ENCODE peak calls at places on chromosomes 6 and 20, in six cellular contexts. M is endothelial cell of umbilical vein, Q is MM.1S, V is HCT116, N is GM23338, O is neural progenitor cell. E is an unnamed sample. For H3K4me1, the result is how much of the 10 kb centered on the place peaks cover.

GRCh38 chr6:142395266-142395665 is 93.5 kb downstream of the ADGRG6 start:
- DNase-seq in M (no peak), N (no peak), V (no peak), Q (no peak), O (no peak), E (no peak)

GRCh38 chr20:62982124-62983075 is 24.4 kb downstream of the BHLHE23 start:
- DNase-seq in N (no peak), V (no peak), Q (no peak), M (no peak), O (no peak), E (no peak)

GRCh38 chr6:152981989-152982767 is 663 bp downstream of the FBXO5 start:
- DNase-seq in N (peak), V (no peak), M (no peak), O (peak), Q (no peak), E (no peak)

GRCh38 chr6:89745728-89746127 is 73.9 kb downstream of the MDN1 start:
- DNase-seq in O (no peak), N (no peak), V (no peak), Q (no peak), M (no peak), E (no peak)

GRCh38 chr20:478010-478948 is 15.9 kb upstream of the TBC1D20 start:
- DNase-seq in Q (no peak), V (no peak), O (no peak), N (no peak), M (no peak), E (no peak)

GRCh38 chr20:44215125-44215524 is 4.6 kb upstream of the OSER1 start:
- DNase-seq in O (peak), Q (peak), V (peak), M (peak), N (peak), E (no peak)

GRCh38 chr20:5402903-5403531 is 86.3 kb upstream of the PROKR2 start:
- DNase-seq in O (peak), N (peak), Q (peak), V (no peak), M (peak), E (peak)

GRCh38 chr6:106186172-106186571 is 100.0 kb downstream of the PRDM1 start:
- DNase-seq in N (no peak), V (no peak), Q (no peak), M (no peak), O (no peak), E (no peak)

GRCh38 chr20:54219751-54220426 is 12.0 kb downstream of the PFDN4 start:
- DNase-seq in O (peak), N (peak), V (peak), M (peak), Q (peak), E (peak)

GRCh38 chr6:109202409-109203264 is 107.3 kb downstream of the CEP57L1 start:
- DNase-seq in Q (no peak), N (peak), O (no peak), V (no peak), M (no peak), E (no peak)

GRCh38 chr6:52365317-52365716 is 3.4 kb downstream of the PAQR8 start:
- DNase-seq in Q (no peak), M (no peak), N (no peak), V (no peak), O (no peak), E (no peak)

GRCh38 chr6:31663961-31664789 is 622 bp downstream of the GPANK1 start:
- DNase-seq in N (no peak), Q (peak), M (peak), V (no peak), O (no peak), E (no peak)

GRCh38 chr20:43404880-43405279 is 52.8 kb upstream of the SRSF6 start:
- DNase-seq in Q (peak), M (no peak), V (peak), N (peak), O (peak), E (peak)

GRCh38 chr6:31272431-31272830 is 539 bp upstream of the HLA-C start:
- DNase-seq in N (peak), V (no peak), Q (no peak), M (no peak), O (peak), E (no peak)

GRCh38 chr6:23013776-23014175 is 444.4 kb downstream of the HDGFL1 start:
- DNase-seq in V (no peak), Q (no peak), M (no peak), N (peak), O (no peak), E (no peak)

GRCh38 chr6:107330190-107330589 is 129.2 kb downstream of the PDSS2 start:
- DNase-seq in M (no peak), N (peak), V (no peak), Q (peak), O (no peak), E (no peak)

GRCh38 chr6:105764318-105764717 is 321.8 kb upstream of the PRDM1 start:
- DNase-seq in N (no peak), V (no peak), M (no peak), Q (no peak), O (no peak), E (no peak)

GRCh38 chr6:17653198-17653881 is 53.2 kb downstream of the FAM8A1 start:
- DNase-seq in Q (no peak), M (no peak), O (no peak), V (no peak), N (no peak), E (no peak)

GRCh38 chr6:44049163-44049988 is 77.9 kb downstream of the MRPL14 start:
- DNase-seq in N (no peak), O (no peak), M (no peak), Q (peak), V (no peak), E (no peak)

GRCh38 chr6:165573671-165574070 is 89.4 kb downstream of the PDE10A start:
- DNase-seq in M (peak), V (peak), Q (no peak), N (no peak), O (peak), E (no peak)

GRCh38 chr6:117463762-117464665 is 18.5 kb upstream of the DCBLD1 start:
- DNase-seq in N (no peak), O (no peak), V (no peak), M (peak), Q (no peak), E (peak)

GRCh38 chr6:112439010-112439409 is 91.9 kb downstream of the RFPL4B start:
- DNase-seq in V (no peak), Q (no peak), M (no peak), N (no peak), O (no peak), E (no peak)

GRCh38 chr6:98975331-98975891 is 27.7 kb upstream of the FBXL4 start:
- DNase-seq in O (no peak), Q (no peak), N (no peak), V (no peak), M (no peak), E (no peak)

GRCh38 chr6:162032620-162033019 is 694.9 kb downstream of the PRKN start:
- DNase-seq in Q (no peak), O (no peak), V (no peak), N (no peak), M (no peak), E (no peak)

GRCh38 chr6:151374024-151374423 is 17.3 kb downstream of the ZBTB2 start:
- DNase-seq in Q (no peak), O (no peak), N (peak), M (peak), V (no peak), E (peak)

GRCh38 chr6:113734886-113735481 is 122.2 kb upstream of the MARCKS start:
- DNase-seq in O (no peak), V (no peak), M (peak), N (no peak), Q (no peak), E (peak)

GRCh38 chr20:401682-402495 is 6.2 kb upstream of the RBCK1 start:
- DNase-seq in O (no peak), V (peak), N (no peak), Q (no peak), M (no peak), E (peak)

GRCh38 chr20:53021934-53022333 is 49.8 kb downstream of the TSHZ2 start:
- DNase-seq in N (no peak), M (no peak), Q (peak), O (no peak), V (no peak), E (no peak)

GRCh38 chr20:9884061-9884460 is 45.2 kb upstream of the PAK5 start:
- DNase-seq in N (peak), V (no peak), Q (no peak), M (no peak), O (peak), E (no peak)

GRCh38 chr20:33490934-33491656 is 1.2 kb downstream of the CBFA2T2 start:
- DNase-seq in M (no peak), V (no peak), Q (no peak), O (no peak), N (no peak), E (no peak)

GRCh38 chr6:143741480-143741879 is 63.7 kb downstream of the PHACTR2 start:
- DNase-seq in V (no peak), M (no peak), O (no peak), N (no peak), Q (no peak), E (no peak)

GRCh38 chr6:143744593-143745151 is 66.9 kb downstream of the PHACTR2 start:
- DNase-seq in Q (no peak), M (no peak), O (no peak), V (peak), N (no peak), E (peak)

GRCh38 chr6:143743256-143744166 is 65.7 kb downstream of the PHACTR2 start:
- DNase-seq in Q (no peak), O (peak), M (no peak), V (no peak), N (peak), E (no peak)

GRCh38 chr6:143742070-143742954 is 64.5 kb downstream of the PHACTR2 start:
- DNase-seq in O (no peak), M (no peak), N (no peak), V (no peak), Q (no peak), E (no peak)

DNA sequence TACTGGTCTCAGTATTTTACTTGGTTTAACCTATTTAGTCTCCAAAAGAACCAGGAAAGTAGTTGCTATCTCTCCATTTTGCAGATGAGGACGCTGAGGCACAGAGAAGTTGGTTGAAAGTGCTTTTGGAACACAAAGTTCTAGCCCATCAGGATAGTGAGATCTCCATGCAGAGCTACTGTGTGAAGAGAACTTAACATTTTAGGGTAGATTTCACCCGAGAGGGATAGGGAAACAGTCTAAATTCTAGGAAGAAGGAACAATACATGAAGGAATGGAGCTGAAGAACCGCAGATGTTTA is 65.1 kb downstream of the PHACTR2 start:
- DNase-seq in M (no peak), V (no peak), Q (no peak), O (no peak), N (no peak), E (no peak)
- H3K4me1 ChIP-seq in M (under half), V (under half), Q (under half), O (under half), N (under half), E (under half)

DNA sequence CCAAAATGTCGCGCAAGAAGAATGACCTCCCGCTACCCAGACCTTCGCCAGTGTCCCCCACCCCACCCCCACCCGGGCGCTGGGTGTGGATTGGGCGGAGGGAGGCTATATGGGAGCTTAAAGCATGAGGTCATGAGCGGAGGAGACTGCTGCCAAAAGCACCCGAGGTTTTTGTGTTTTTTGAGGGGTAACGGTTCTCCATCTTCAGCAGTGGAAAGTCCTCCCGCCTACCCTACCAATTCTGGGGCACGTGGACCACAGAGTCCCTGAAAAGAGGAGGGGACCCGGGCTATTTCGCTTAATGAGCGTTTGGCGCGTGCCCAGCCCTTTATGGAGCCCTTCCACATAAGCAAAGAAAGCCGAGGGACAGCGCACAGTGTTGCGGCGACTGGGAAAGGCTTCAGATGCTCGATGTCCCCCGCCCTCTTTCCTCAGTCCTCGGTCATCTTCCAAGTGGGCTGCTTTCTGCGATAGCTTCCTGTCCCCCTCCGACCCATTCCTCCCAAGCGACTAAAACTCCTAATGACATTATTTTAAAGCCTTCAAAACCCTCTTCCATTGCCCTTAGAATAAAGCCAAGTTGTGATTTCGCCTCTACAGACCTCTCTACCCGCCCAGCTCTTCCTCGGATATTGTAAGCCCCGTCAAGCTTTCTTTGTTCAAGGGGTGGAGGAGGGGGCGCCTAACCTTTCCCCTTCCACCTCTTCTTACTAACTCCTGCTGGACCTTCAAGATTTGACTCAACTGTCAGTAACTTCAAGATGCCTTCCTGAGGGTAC is 2.1 kb upstream of the TRERF1 start:
- DNase-seq in N (peak), Q (no peak), M (peak), V (no peak), O (peak), E (peak)
- TF ChIP-seq EZH2 in N (no peak), Q (no peak), M (no peak), V (no peak), O (no peak), E (no peak)

GRCh38 chr6:157909282-157909664 is 72.4 kb upstream of the SYNJ2 start:
- DNase-seq in N (no peak), Q (no peak), O (no peak), M (no peak), V (no peak), E (no peak)

GRCh38 chr6:157908369-157909281 is 73.0 kb upstream of the SYNJ2 start:
- DNase-seq in M (no peak), O (peak), Q (no peak), V (no peak), N (no peak), E (no peak)

GRCh38 chr6:157912326-157912725 is 69.3 kb upstream of the SYNJ2 start:
- DNase-seq in Q (no peak), O (no peak), V (no peak), M (peak), N (peak), E (no peak)

GRCh38 chr6:157911786-157912185 is 69.9 kb upstream of the SYNJ2 start:
- DNase-seq in Q (no peak), N (no peak), M (no peak), V (no peak), O (no peak), E (no peak)

GRCh38 chr6:157911278-157911677 is 70.4 kb upstream of the SYNJ2 start:
- DNase-seq in M (no peak), O (peak), V (no peak), Q (no peak), N (peak), E (no peak)
- TF ChIP-seq CTCF in M (no peak), O (no peak), V (no peak), Q (no peak), N (no peak), E (no peak)

DNA sequence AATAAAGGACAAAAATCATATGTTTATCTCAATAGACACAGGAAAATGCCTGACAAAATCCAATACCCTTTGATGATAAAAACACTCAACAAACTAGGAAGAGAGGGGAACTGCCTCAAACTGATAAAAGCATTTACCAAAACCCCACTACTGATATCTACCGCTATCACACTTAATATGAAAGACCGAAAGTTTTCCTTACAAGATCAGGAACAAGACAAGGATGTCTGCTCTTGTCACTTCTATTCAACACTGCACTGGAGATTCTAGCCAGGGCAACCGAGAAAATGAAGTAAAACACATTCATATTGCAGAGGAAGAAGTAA is 25.1 kb downstream of the GZF1 start:
- DNase-seq in V (no peak), O (no peak), N (no peak), M (no peak), Q (no peak), E (no peak)
- H3K4me1 ChIP-seq in V (under half), O (under half), N (under half), M (under half), Q (under half), E (under half)

GRCh38 chr6:136792066-136792944 is at the start of gene MAP3K5:
- DNase-seq in Q (peak), O (peak), M (peak), N (peak), V (peak), E (peak)

GRCh38 chr6:136790411-136791295 is 1.6 kb downstream of the MAP3K5 start:
- DNase-seq in Q (no peak), V (no peak), M (peak), O (no peak), N (no peak), E (no peak)

GRCh38 chr6:136793348-136793747 is 1.1 kb upstream of the MAP3K5 start:
- DNase-seq in N (no peak), V (no peak), O (no peak), Q (peak), M (no peak), E (no peak)

GRCh38 chr6:136792945-136793289 is 640 bp upstream of the MAP3K5 start:
- DNase-seq in O (peak), V (peak), M (peak), Q (peak), N (peak), E (peak)

DNA sequence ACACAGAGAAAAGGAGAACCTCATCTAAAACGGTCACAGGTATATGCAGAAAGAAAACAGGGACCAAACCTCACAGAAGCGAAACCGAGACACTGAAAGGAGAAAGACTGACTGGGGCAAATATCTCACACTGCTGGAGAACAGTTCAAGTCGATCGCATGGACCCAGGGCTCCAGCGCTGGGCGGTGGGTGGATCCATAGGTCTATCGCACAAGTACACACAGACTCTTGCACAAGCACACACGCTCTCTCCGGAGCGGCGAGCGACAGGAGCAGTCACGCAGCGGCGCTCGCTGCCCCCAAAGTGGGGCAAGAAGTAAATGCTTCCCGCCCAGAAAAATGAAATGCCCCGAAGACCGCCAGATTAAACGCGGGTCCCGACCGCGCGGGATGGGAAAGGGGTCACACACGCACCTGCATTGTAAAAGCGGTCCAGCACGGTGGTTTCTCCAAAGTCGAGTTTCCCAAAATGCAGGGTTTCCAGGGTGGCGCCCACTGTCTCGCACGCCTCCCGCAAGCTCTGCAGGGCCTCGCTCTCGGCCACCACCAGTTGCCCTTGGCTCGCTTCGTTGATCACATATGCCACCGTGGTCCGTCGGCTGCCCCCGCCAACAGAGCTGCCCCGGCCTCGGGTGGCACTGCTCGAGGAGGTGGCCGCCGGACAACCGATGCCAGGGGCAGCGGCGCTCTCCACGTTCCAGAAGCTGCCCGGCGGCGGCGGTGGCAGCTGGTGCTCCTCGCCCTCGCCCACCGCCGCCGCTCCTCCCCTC is 796 bp downstream of the MAP3K5 start:
- DNase-seq in Q (peak), V (no peak), N (peak), M (peak), O (peak), E (peak)
- TF ChIP-seq EZH2 in Q (no peak), V (no peak), N (peak), M (no peak), O (peak), E (no peak)

GRCh38 chr6:2792330-2792729 is 27.1 kb downstream of the WRNIP1 start:
- DNase-seq in V (peak), N (no peak), O (no peak), M (peak), Q (no peak), E (no peak)

GRCh38 chr6:2794171-2794730 is 29.1 kb downstream of the WRNIP1 start:
- DNase-seq in N (no peak), V (no peak), O (no peak), M (no peak), Q (no peak), E (no peak)

GRCh38 chr6:2793491-2794151 is 28.4 kb downstream of the WRNIP1 start:
- DNase-seq in V (no peak), Q (no peak), M (no peak), N (no peak), O (no peak), E (no peak)

GRCh38 chr6:2791124-2792050 is 26.2 kb downstream of the WRNIP1 start:
- DNase-seq in O (peak), M (peak), N (peak), Q (peak), V (peak), E (peak)

DNA sequence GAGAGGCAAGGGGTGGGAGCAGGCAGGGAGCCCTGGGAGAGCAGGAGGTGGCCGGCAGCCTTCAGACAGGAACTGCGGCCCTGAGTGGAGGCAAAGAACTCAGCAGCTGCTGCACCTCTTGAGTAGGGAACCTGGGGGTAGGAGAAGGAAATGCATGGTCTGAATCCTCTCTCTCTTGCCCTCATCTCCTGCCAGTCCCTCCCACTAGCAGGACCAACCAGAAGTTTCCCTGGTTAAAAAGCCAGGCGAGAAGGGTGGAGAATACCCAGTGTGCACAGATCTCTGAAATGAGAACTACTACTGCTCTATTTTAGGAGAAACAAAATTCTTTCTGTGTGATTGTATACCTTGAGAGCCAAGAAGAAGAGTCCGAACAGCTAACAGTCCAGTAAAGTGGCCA is 25.4 kb downstream of the WRNIP1 start:
- DNase-seq in N (peak), Q (no peak), V (no peak), O (no peak), M (no peak), E (no peak)
- TF ChIP-seq CTCF in N (peak), Q (no peak), V (no peak), O (no peak), M (no peak), E (no peak)

GRCh38 chr6:154058963-154059680 is 20.1 kb downstream of the OPRM1 start:
- DNase-seq in N (peak), O (no peak), M (no peak), Q (no peak), V (no peak), E (no peak)
- H3K4me1 ChIP-seq in N (under half), O (under half), M (under half), Q (under half), V (under half), E (under half)

E was measured in PC-9.